ENCODE peak calls at places on chromosomes 12 and 14, in four cellular contexts. L, V, T and P are unnamed samples. For H3K4me1, the result is how much of the 10 kb centered on the place peaks cover.

GRCh38 chr12:117089463-117089862 is 9.8 kb downstream of the TESC start:
- DNase-seq in L (no peak), V (no peak), T (no peak), P (no peak)

GRCh38 chr12:47993491-47993890 is 10.8 kb downstream of the COL2A1 start:
- DNase-seq in L (no peak), V (peak), T (no peak), P (no peak)

GRCh38 chr12:91613223-91613779 is 430.7 kb upstream of the DCN start:
- DNase-seq in L (no peak), V (no peak), T (no peak), P (no peak)

GRCh38 chr14:91089958-91090535 is 23.8 kb upstream of the DGLUCY start:
- DNase-seq in L (no peak), V (no peak), T (no peak), P (no peak)

GRCh38 chr12:50568338-50569155 is 63.8 kb downstream of the DIP2B start:
- DNase-seq in L (no peak), V (no peak), T (no peak), P (no peak)

GRCh38 chr12:128069359-128069997 is 197.5 kb upstream of the TMEM132C start:
- DNase-seq in L (peak), V (no peak), T (no peak), P (no peak)

GRCh38 chr14:55129086-55129427 is at the start of gene LGALS3:
- DNase-seq in L (no peak), V (peak), T (peak), P (peak)

GRCh38 chr14:20657216-20658211 is 16.0 kb upstream of the OR6S1 start:
- DNase-seq in L (peak), V (no peak), T (no peak), P (no peak)

GRCh38 chr14:104130974-104131651 is 7.3 kb upstream of the KIF26A start:
- DNase-seq in L (no peak), V (peak), T (peak), P (peak)

GRCh38 chr14:23034498-23035302 is at the start of gene PSMB5:
- DNase-seq in L (peak), V (peak), T (peak), P (peak)

GRCh38 chr12:22477166-22477893 is 67.0 kb downstream of the C2CD5 start:
- DNase-seq in L (no peak), V (no peak), T (no peak), P (no peak)

GRCh38 chr12:19799886-19800602 is 360.8 kb downstream of the AEBP2 start:
- DNase-seq in L (no peak), V (no peak), T (no peak), P (no peak)

GRCh38 chr14:55731881-55732498 is 152.0 kb downstream of the KTN1 start:
- DNase-seq in L (no peak), V (no peak), T (no peak), P (no peak)

GRCh38 chr14:75969126-75969525 is 12.7 kb downstream of the TGFB3 start:
- DNase-seq in L (no peak), V (no peak), T (no peak), P (no peak)

GRCh38 chr12:109111775-109112491 is 4.5 kb upstream of the ACACB start:
- DNase-seq in L (no peak), V (peak), T (peak), P (peak)

GRCh38 chr12:30988887-30989286 is 62.3 kb downstream of the TSPAN11 start:
- DNase-seq in L (no peak), V (no peak), T (no peak), P (no peak)

GRCh38 chr12:24795699-24796385 is 153.1 kb downstream of the BCAT1 start:
- DNase-seq in L (no peak), V (no peak), T (no peak), P (no peak)

GRCh38 chr12:92194566-92194965 is 48.9 kb upstream of the BTG1 start:
- DNase-seq in L (no peak), V (no peak), T (no peak), P (no peak)

GRCh38 chr12:9795945-9796344 is 31.3 kb upstream of the KLRF1 start:
- DNase-seq in L (no peak), V (no peak), T (no peak), P (no peak)

GRCh38 chr12:45232771-45233372 is 17.0 kb downstream of the ANO6 start:
- DNase-seq in L (peak), V (no peak), T (no peak), P (peak)

GRCh38 chr12:132393245-132393795 is 63.9 kb upstream of the GALNT9 start:
- DNase-seq in L (no peak), V (no peak), T (peak), P (no peak)

GRCh38 chr14:86946446-86946845 is 1046.5 kb downstream of the GALC start:
- DNase-seq in L (no peak), V (no peak), T (no peak), P (no peak)
- H3K4me1 ChIP-seq in L (under half), V (under half), T (under half), P (under half)

GRCh38 chr12:113601656-113602263 is 130.1 kb upstream of the LHX5 start:
- DNase-seq in L (no peak), V (no peak), T (no peak), P (no peak)

GRCh38 chr12:113609692-113610469 is 138.2 kb upstream of the LHX5 start:
- DNase-seq in L (no peak), V (no peak), T (no peak), P (no peak)

GRCh38 chr12:113598815-113599406 is 127.2 kb upstream of the LHX5 start:
- DNase-seq in L (no peak), V (no peak), T (no peak), P (peak)

GRCh38 chr12:113604666-113605065 is 133.0 kb upstream of the LHX5 start:
- DNase-seq in L (no peak), V (no peak), T (no peak), P (no peak)
- H3K4me1 ChIP-seq in L (under half), V (under half), T (under half), P (under half)

GRCh38 chr12:2385529-2385928 is 332.7 kb downstream of the CACNA1C start:
- DNase-seq in L (no peak), V (no peak), T (no peak), P (no peak)

GRCh38 chr12:2384029-2384386 is 331.2 kb downstream of the CACNA1C start:
- DNase-seq in L (no peak), V (no peak), T (no peak), P (peak)

GRCh38 chr12:2386566-2386965 is 333.8 kb downstream of the CACNA1C start:
- DNase-seq in L (no peak), V (no peak), T (no peak), P (peak)

GRCh38 chr12:2383276-2384028 is 330.7 kb downstream of the CACNA1C start:
- DNase-seq in L (no peak), V (no peak), T (no peak), P (no peak)

DNA sequence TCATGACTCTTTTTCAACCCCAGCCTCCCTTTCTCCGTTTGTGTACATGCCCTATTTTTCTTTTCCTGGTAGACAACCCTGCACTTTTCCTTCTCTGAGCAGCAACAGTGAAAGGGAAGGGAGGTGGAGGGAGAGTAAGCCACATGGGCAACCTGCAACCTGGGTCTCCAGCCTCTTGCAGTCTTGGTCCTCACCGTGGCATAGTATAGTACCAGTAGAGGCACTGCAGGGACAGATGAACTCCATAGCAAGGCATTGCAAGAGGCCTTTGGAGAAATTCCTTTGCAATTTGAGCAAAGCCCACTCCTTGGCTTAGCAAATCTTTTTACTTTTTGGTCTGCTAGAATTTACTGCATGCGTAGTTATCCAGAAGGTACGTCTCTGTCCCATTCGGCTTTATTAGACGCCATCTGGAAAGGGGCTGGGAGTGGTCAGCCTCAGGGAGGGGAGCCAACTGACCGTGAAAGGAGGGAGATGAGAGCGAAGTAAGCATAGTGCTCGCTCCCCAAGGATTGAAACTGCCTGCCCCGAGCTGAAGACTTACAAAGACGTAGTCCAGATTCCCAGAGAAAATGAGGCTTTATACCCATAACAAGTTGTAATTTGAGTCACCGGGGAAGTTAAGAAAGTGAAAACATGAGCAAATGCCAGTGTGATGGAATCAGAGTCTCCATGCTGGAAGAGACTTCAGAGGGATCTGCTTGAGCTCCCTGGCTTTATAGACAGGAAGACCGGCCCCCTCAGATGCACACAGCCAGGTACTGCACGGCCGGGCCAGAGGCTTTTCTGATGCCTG is 331.9 kb downstream of the CACNA1C start:
- DNase-seq in L (no peak), V (no peak), T (no peak), P (no peak)
- H3K4me1 ChIP-seq in L (under half), V (under half), T (under half), P (half or more)

GRCh38 chr12:112102127-112102526 is 6.5 kb downstream of the NAA25 start:
- DNase-seq in L (no peak), V (no peak), T (no peak), P (peak)

GRCh38 chr12:112096667-112097066 is 11.9 kb downstream of the NAA25 start:
- DNase-seq in L (peak), V (no peak), T (no peak), P (no peak)

GRCh38 chr12:112096070-112096469 is 12.5 kb downstream of the NAA25 start:
- DNase-seq in L (no peak), V (no peak), T (no peak), P (no peak)

GRCh38 chr12:112097641-112098040 is 10.9 kb downstream of the NAA25 start:
- DNase-seq in L (no peak), V (no peak), T (peak), P (no peak)
- H3K4me1 ChIP-seq in L (under half), V (under half), T (under half), P (under half)

GRCh38 chr12:106115450-106115849 is 23.3 kb downstream of the NUAK1 start:
- DNase-seq in L (no peak), V (no peak), T (no peak), P (no peak)

GRCh38 chr12:106113042-106113441 is 25.7 kb downstream of the NUAK1 start:
- DNase-seq in L (no peak), V (no peak), T (no peak), P (no peak)

GRCh38 chr12:106112094-106112822 is 26.5 kb downstream of the NUAK1 start:
- DNase-seq in L (no peak), V (peak), T (no peak), P (no peak)

GRCh38 chr12:106114084-106115068 is 24.4 kb downstream of the NUAK1 start:
- DNase-seq in L (no peak), V (no peak), T (no peak), P (peak)

GRCh38 chr12:106113446-106114083 is 25.2 kb downstream of the NUAK1 start:
- DNase-seq in L (no peak), V (no peak), T (no peak), P (peak)
- H3K4me1 ChIP-seq in L (half or more), V (under half), T (half or more), P (under half)

GRCh38 chr14:70926187-70926830 is 19.1 kb downstream of the PCNX1 start:
- DNase-seq in L (no peak), V (no peak), T (no peak), P (no peak)
- H3K4me1 ChIP-seq in L (under half), V (under half), T (under half), P (under half)

GRCh38 chr12:2353691-2354090 is 300.9 kb downstream of the CACNA1C start:
- DNase-seq in L (no peak), V (no peak), T (no peak), P (no peak)
- H3K4me1 ChIP-seq in L (under half), V (under half), T (under half), P (under half)

DNA sequence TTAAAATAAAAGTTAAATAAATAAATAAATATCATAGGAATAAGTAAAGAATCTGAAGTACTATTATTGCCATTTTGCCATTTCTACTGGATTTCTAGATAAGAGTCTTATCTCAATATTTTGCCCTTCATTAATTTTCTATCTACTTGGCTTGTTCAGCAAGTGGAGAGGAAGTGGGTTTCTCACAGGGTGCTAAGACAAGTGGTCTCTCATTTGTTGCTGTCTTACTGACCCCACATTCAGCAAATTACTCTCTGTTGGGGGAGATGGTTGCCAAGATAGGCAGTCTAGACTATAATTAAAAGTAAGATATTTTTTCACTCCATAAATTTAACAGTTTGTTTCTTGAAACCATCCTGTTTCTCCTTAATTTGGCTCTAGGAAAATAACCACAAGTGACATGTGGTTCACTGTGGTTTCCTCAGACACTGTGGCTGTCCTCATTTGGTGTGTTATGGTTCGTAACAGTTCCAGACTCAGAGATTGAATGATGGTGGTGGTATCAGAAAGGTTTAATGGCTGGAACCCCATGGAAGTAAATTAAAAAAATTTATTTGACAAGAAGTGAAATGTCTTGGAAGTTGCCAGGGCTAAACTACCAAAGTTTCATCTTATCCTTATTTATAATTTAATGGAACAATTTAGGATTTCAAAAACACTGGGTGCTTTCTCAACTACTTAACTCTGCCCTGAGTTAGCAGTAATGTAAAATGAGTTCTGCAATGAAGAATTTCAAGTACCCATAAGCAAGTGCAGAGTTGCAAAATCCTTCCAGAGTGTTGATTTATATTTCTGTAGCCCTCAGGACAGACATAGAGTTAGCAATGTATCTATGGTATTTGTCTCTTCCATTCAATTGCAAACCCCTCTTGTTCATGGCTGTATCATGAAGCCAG is 214.8 kb downstream of the MSRB3 start:
- DNase-seq in L (no peak), V (no peak), T (no peak), P (no peak)
- H3K4me1 ChIP-seq in L (under half), V (under half), T (under half), P (under half)